ENCODE peak calls at places on chromosomes 1 and 21, in six cellular contexts. N is Panc1, S is heart right ventricle, F is OCI-LY7, Z is fibroblast of lung, P is esophagus squamous epithelium. D is an unnamed sample.
A peak's percentile ranks its signal among the peaks of the same experiment; 100 is the strongest.

GRCh38 chr1:229122606-229123005 is 148.3 kb upstream of the RAB4A start:
- DNase-seq in Z (no peak), S (no peak), P (no peak), N (no peak), F (no peak), D (no peak)

GRCh38 chr1:230713915-230714764 is at the start of gene AGT:
- DNase-seq in F (no peak), Z (peak; percentile 94), P (no peak), S (peak; percentile 80), N (no peak), D (peak; percentile 87)

GRCh38 chr1:204513117-204513716 is 3.0 kb upstream of the MDM4 start:
- DNase-seq in Z (no peak), S (no peak), N (no peak), P (no peak), F (peak; percentile 96), D (no peak)

GRCh38 chr1:161193561-161194235 is 5.2 kb downstream of the ADAMTS4 start:
- DNase-seq in N (no peak), S (no peak), Z (no peak), F (no peak), P (no peak), D (no peak)

GRCh38 chr1:52574594-52574993 is 21.7 kb upstream of the TUT4 start:
- DNase-seq in Z (peak; percentile 95), F (no peak), P (no peak), N (no peak), S (no peak), D (no peak)

GRCh38 chr21:34844033-34844923 is 175.5 kb downstream of the CLIC6 start:
- DNase-seq in P (no peak), F (no peak), Z (no peak), S (peak; percentile 34), N (no peak), D (peak; percentile 32)

GRCh38 chr1:42145190-42145716 is 8.0 kb upstream of the GUCA2B start:
- DNase-seq in N (no peak), P (no peak), S (no peak), F (no peak), Z (no peak), D (no peak)

GRCh38 chr21:18387994-18388393 is 15.6 kb downstream of the TMPRSS15 start:
- DNase-seq in F (peak; percentile 56), N (no peak), Z (no peak), S (no peak), P (no peak), D (no peak)

GRCh38 chr1:49102752-49103151 is 326.1 kb upstream of the BEND5 start:
- DNase-seq in P (no peak), Z (peak; percentile 27), S (no peak), F (no peak), N (no peak), D (no peak)

GRCh38 chr21:36909901-36910561 is 56.4 kb downstream of the HLCS start:
- DNase-seq in S (no peak), N (peak; percentile 91), P (no peak), F (no peak), Z (peak; percentile 99), D (no peak)

GRCh38 chr21:14734833-14735232 is 188.7 kb upstream of the SAMSN1 start:
- DNase-seq in N (no peak), S (no peak), P (no peak), F (no peak), Z (no peak), D (no peak)

GRCh38 chr1:58545591-58546519 is 671 bp downstream of the OMA1 start:
- DNase-seq in S (peak; percentile 83), F (peak; percentile 73), N (no peak), Z (peak; percentile 83), P (peak; percentile 69), D (peak; percentile 87)

GRCh38 chr1:114485286-114485685 is 25.7 kb downstream of the TRIM33 start:
- DNase-seq in F (no peak), Z (peak; percentile 21), P (no peak), S (no peak), N (no peak), D (no peak)

GRCh38 chr1:229029644-229030235 is 241.2 kb upstream of the RAB4A start:
- DNase-seq in F (no peak), N (no peak), Z (no peak), S (no peak), P (no peak), D (no peak)

GRCh38 chr1:182368903-182369302 is 22.7 kb downstream of the GLUL start:
- DNase-seq in S (no peak), Z (no peak), F (no peak), N (no peak), P (no peak), D (no peak)

GRCh38 chr1:234724517-234725176 is 114.7 kb upstream of the IRF2BP2 start:
- DNase-seq in N (no peak), F (no peak), S (peak; percentile 75), Z (no peak), P (no peak), D (peak; percentile 85)

GRCh38 chr1:234722267-234722704 is 112.3 kb upstream of the IRF2BP2 start:
- DNase-seq in N (no peak), S (no peak), F (no peak), P (no peak), Z (no peak), D (no peak)

GRCh38 chr1:234720709-234721436 is 110.9 kb upstream of the IRF2BP2 start:
- DNase-seq in F (no peak), N (no peak), Z (no peak), S (no peak), P (no peak), D (no peak)

GRCh38 chr1:234721476-234722266 is 111.7 kb upstream of the IRF2BP2 start:
- DNase-seq in F (no peak), S (peak; percentile 53), Z (peak; percentile 95), P (no peak), N (no peak), D (peak; percentile 83)

DNA sequence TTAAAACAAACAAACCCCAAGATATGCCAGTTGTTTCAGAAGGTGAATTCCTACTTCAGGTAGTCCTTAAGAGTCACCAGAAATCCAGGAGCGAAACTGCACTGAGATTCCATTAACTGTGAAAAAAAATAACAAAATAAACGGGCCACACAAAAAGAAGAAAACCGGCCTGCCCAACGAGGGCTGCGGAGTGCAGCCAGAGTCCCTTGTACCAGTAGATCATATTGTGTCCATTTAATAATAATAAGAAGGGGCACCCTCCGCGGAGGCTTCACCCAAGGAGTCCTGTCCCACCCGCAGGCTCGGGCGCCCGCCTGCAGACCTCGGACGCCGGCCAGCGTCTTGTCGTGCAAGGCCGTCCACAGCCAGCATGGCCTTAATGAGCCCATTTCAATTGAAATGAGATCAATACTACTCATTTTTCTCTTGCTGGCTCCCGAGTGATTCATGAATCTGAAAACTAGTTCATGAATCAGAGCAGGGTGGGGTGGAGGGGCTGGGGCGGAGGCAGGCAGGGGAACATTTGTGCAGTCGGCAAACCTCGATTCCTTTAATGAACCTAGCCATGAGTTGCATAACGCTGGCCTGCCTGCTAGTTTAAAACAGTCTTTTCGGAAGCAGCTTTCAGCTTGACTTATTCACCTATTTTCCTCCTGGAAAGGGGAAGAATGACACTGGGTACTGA is 113.1 kb upstream of the IRF2BP2 start:
- DNase-seq in S (peak; percentile 59), Z (peak; percentile 92), N (no peak), P (peak; percentile 31), F (peak; percentile 10), D (peak; percentile 82)
- H3K4me1 ChIP-seq in S (peaks cover 57% of the 10 kb centered on the region), Z (peaks cover 38% of the 10 kb centered on the region), N (peaks cover 83% of the 10 kb centered on the region), P (peaks cover 97% of the 10 kb centered on the region), F (peaks cover 50% of the 10 kb centered on the region), D (peaks cover 95% of the 10 kb centered on the region)

GRCh38 chr21:41230530-41230929 is 62.6 kb downstream of the BACE2 start:
- DNase-seq in N (no peak), P (no peak), Z (no peak), F (no peak), S (no peak), D (no peak)

GRCh38 chr21:41231060-41231459 is 63.1 kb downstream of the BACE2 start:
- DNase-seq in F (no peak), Z (no peak), S (no peak), P (no peak), N (no peak), D (no peak)

GRCh38 chr21:41233913-41234312 is 66.0 kb downstream of the BACE2 start:
- DNase-seq in F (no peak), Z (no peak), P (no peak), N (no peak), S (no peak), D (no peak)

GRCh38 chr21:41229527-41230248 is 61.7 kb downstream of the BACE2 start:
- DNase-seq in P (no peak), S (no peak), F (no peak), N (no peak), Z (no peak), D (no peak)

DNA sequence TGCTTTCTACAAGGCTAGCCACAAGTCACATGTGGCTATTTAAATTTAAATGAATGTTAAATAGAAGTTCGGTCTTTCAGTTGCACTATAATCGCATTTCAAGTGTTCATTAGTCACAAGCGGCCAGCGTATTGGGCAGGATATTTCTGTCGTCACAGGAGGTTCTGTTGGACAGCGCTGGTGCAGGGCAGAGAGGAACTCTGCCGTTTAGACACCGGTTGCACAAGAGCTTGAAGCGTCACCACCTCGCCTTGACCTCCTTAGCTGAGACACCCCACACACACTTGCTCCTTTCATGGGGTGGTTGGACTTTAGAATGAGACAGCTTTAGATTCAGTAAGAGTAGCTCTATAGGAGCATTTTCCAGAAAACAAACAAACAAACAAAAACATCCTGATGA is 64.1 kb downstream of the BACE2 start:
- DNase-seq in S (no peak), N (no peak), F (no peak), Z (no peak), P (no peak), D (no peak)
- H3K4me1 ChIP-seq in S (no peaks in the 10 kb centered on the region), N (no peaks in the 10 kb centered on the region), F (no peaks in the 10 kb centered on the region), Z (no peaks in the 10 kb centered on the region), P (no peaks in the 10 kb centered on the region), D (no peaks in the 10 kb centered on the region)

GRCh38 chr1:145955436-145955835 is 2.4 kb downstream of the LIX1L start:
- DNase-seq in Z (no peak), N (no peak), S (no peak), P (no peak), F (no peak), D (no peak)

GRCh38 chr1:145956776-145957442 is 908 bp downstream of the LIX1L start:
- DNase-seq in P (no peak), N (no peak), Z (peak; percentile 65), S (no peak), F (peak; percentile 51), D (peak; percentile 44)

GRCh38 chr1:145952903-145953302 is 4.9 kb downstream of the LIX1L start:
- DNase-seq in S (no peak), N (no peak), Z (no peak), P (no peak), F (no peak), D (no peak)

GRCh38 chr1:145956361-145956760 is 1.5 kb downstream of the LIX1L start:
- DNase-seq in Z (no peak), F (no peak), P (no peak), S (no peak), N (no peak), D (no peak)

DNA sequence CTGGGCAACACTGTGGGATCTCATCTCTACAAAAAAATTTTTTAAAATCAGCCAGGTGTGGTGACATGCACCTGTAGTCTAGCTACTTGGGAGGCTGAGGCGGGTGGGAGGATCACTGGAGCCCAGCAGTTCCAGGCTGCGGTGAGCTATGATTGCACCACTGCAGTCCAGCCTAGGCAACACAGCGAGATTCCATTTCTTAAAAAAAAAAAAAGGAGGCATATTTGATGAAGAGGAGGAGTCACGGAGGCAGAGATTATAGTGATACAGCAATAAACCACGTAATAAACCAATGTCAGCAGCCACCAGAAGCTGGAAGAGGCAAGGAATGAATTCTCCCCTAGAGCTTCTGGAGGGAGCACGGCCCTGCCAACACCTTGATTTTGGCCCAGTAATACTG is 4.0 kb downstream of the LIX1L start:
- DNase-seq in F (no peak), S (no peak), P (no peak), Z (no peak), N (no peak), D (no peak)
- H3K4me1 ChIP-seq in F (peaks cover 26% of the 10 kb centered on the region), S (no peaks in the 10 kb centered on the region), P (peaks cover 71% of the 10 kb centered on the region), Z (peaks cover 7% of the 10 kb centered on the region), N (peaks cover 28% of the 10 kb centered on the region), D (peaks cover 33% of the 10 kb centered on the region)

GRCh38 chr1:9594471-9595155 is 5.9 kb downstream of the TMEM201 start:
- DNase-seq in N (no peak), S (no peak), P (no peak), Z (no peak), F (no peak), D (no peak)
- H3K4me1 ChIP-seq in N (peaks cover 5% of the 10 kb centered on the region), S (peaks cover 32% of the 10 kb centered on the region), P (peaks cover 48% of the 10 kb centered on the region), Z (peaks cover 10% of the 10 kb centered on the region), F (peaks cover 41% of the 10 kb centered on the region), D (peaks cover 26% of the 10 kb centered on the region)